ENCODE peak calls at places on chromosomes 2 and 18, in four cellular contexts. F is heart left ventricle, V is hepatocyte, Z is left lung. K is an unnamed sample.

GRCh38 chr18:27009293-27009692 is 143.8 kb upstream of the AQP4 start:
- DNase-seq in Z (no peak), F (no peak), V (no peak), K (no peak)

GRCh38 chr2:46248171-46248570 is 49.0 kb upstream of the EPAS1 start:
- DNase-seq in Z (no peak), V (no peak), F (no peak), K (no peak)

GRCh38 chr2:13601506-13601905 is 884.8 kb downstream of the TRIB2 start:
- DNase-seq in Z (no peak), F (no peak), V (no peak), K (no peak)

GRCh38 chr18:26574958-26575864 is 26.9 kb upstream of the KCTD1 start:
- DNase-seq in V (peak; percentile 64), F (peak; percentile 58), Z (peak; percentile 85), K (peak; percentile 52)

GRCh38 chr2:181937473-181937872 is 45.9 kb downstream of the ITPRID2 start:
- DNase-seq in Z (no peak), F (no peak), V (no peak), K (no peak)

GRCh38 chr2:62794791-62795190 is 89.3 kb downstream of the EHBP1 start:
- DNase-seq in F (no peak), V (no peak), Z (no peak), K (no peak)

GRCh38 chr2:157894694-157895450 is 18.7 kb upstream of the ACVR1 start:
- DNase-seq in V (peak; percentile 48), F (no peak), Z (no peak), K (no peak)

GRCh38 chr2:27078267-27079194 is at the start of gene EMILIN1:
- DNase-seq in V (peak; percentile 84), Z (peak; percentile 81), F (peak; percentile 88), K (no peak)

GRCh38 chr2:119408221-119408619 is 23.4 kb upstream of the TMEM37 start:
- DNase-seq in Z (no peak), V (peak; percentile 38), F (peak; percentile 43), K (no peak)

GRCh38 chr2:218858671-218859555 is 692 bp upstream of the WNT6 start:
- DNase-seq in Z (no peak), V (no peak), F (no peak), K (no peak)
- H3K27me3 ChIP-seq in Z (peaks cover 99% of the 10 kb centered on the region), V (peaks cover 86% of the 10 kb centered on the region), F (peaks cover 88% of the 10 kb centered on the region), K (peaks cover 38% of the 10 kb centered on the region)

GRCh38 chr2:192148620-192149321 is 46.0 kb downstream of the TMEFF2 start:
- DNase-seq in F (no peak), Z (no peak), V (no peak), K (no peak)
- TF ChIP-seq CTCF in F (no peak), Z (no peak), V (no peak), K (no peak)

DNA sequence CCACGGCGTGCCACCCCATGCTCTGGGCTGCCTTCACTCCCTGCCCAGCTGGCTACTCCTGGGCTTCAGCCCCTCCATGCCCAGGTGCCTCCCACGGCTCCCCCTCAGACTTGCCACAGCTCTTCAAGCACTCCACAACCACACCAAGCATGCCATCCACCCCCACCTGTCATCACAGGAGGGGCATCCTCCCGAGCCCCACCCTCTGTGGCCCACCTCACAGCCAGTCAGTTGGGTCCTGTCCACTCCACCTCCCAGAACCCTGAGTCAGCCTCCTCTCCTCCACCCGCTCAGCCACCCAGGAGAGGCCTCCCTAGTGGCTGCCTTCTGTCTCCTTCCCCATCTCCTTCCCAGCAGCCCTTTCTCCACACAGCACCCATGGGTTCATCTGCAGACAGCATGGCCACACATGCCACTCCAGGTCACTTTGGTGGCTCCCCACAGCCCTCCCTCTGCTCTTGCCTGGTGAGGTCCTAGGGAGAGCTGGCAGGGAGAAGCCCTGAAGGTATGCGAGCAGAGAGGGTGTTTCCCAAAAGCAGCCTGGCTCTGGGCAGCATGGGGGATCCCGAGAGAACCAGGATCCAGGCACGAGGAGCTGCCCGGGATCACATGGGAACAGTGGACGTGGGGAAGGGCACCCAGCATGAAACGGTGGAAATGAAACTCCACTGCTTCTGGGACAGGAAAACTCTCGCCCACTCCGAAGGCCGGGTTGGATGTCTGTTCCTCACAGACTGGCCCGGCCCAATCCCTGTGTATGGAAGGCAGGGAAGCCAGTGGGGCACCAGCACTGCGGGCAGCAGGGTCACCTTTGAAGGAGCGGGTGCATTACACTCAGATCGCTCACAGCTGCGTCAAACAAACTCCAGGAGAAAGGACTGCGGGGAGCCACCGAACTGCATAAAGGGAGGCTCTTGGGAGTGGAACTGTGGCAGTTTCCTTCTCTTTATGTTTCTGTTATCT is 2.7 kb downstream of the LIMS2 start:
- DNase-seq in Z (peak; percentile 57), V (peak; percentile 4), F (peak; percentile 74), K (no peak)
- H3K27me3 ChIP-seq in Z (peaks cover 62% of the 10 kb centered on the region), V (peaks cover 30% of the 10 kb centered on the region), F (peaks cover 26% of the 10 kb centered on the region), K (peaks cover 20% of the 10 kb centered on the region)

GRCh38 chr2:149456285-149456684 is 125.9 kb downstream of the LYPD6 start:
- DNase-seq in V (no peak), F (no peak), Z (no peak), K (no peak)
- TF ChIP-seq CTCF in V (no peak), F (no peak), Z (no peak), K (no peak)

DNA sequence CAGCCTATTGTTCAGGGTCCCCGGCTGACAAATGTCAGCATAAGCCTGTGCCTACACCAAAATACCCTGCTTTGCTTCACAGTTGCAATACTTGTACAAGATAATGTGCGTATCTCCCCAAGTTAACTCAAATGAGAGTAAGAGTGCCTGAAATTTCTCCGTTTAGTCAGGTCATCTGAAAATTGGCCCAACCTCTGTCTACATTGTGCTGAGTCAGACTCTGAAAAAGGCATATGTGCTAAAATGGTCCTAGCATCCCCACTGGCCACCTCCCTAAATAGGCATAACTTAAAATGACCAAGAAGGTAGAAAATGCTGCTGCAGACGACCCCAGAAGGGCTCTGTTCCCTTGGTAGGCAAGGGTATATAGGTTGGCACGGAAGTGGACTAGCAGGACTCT is 1653.8 kb upstream of the DDX18 start:
- DNase-seq in V (no peak), F (no peak), Z (no peak), K (no peak)
- H3K27me3 ChIP-seq in V (no peaks in the 10 kb centered on the region), F (no peaks in the 10 kb centered on the region), Z (no peaks in the 10 kb centered on the region), K (no peaks in the 10 kb centered on the region)